ENCODE peak calls at places on chromosomes 13 and 19, in six cellular contexts. P is right lobe of liver, I is sigmoid colon, W is Caco-2, M is hepatocyte, N is Peyer's patch. K is an unnamed sample.

GRCh38 chr13:34258646-34259386 is 440.9 kb downstream of the RFC3 start:
- DNase-seq in I (no peak), M (no peak), W (no peak), N (no peak), P (no peak), K (no peak)

GRCh38 chr13:86269511-86269910 is 470.3 kb upstream of the SLITRK6 start:
- DNase-seq in P (no peak), I (no peak), N (no peak), M (no peak), W (no peak), K (no peak)

GRCh38 chr13:21287331-21287907 is 111.0 kb downstream of the MRPL57 start:
- DNase-seq in W (no peak), N (no peak), P (no peak), I (no peak), M (no peak), K (no peak)

GRCh38 chr13:27913116-27913515 is 6.7 kb upstream of the PDX1 start:
- DNase-seq in W (no peak), N (no peak), M (no peak), P (no peak), I (no peak), K (no peak)

GRCh38 chr19:10289167-10289835 is 451 bp upstream of the ICAM5 start:
- DNase-seq in W (peak; percentile 61), P (no peak), N (no peak), M (peak; percentile 68), I (no peak), K (no peak)

GRCh38 chr13:39961036-39961435 is 305.6 kb downstream of the COG6 start:
- DNase-seq in P (no peak), M (no peak), I (no peak), W (peak; percentile 11), N (no peak), K (no peak)

GRCh38 chr13:33764716-33765115 is 53.2 kb upstream of the RFC3 start:
- DNase-seq in I (no peak), N (no peak), W (no peak), P (no peak), M (no peak), K (no peak)

GRCh38 chr13:48138270-48138669 is 43.4 kb upstream of the MED4 start:
- DNase-seq in N (no peak), I (no peak), W (no peak), P (no peak), M (no peak), K (no peak)

GRCh38 chr19:3868770-3869456 is at the start of gene ZFR2:
- DNase-seq in W (no peak), I (no peak), P (no peak), M (peak; percentile 46), N (no peak), K (no peak)

GRCh38 chr13:37457594-37457993 is 141.0 kb downstream of the POSTN start:
- DNase-seq in P (no peak), I (no peak), N (no peak), W (no peak), M (no peak), K (no peak)

GRCh38 chr13:20441066-20441465 is 84.6 kb downstream of the CRYL1 start:
- DNase-seq in M (no peak), N (no peak), W (no peak), I (no peak), P (no peak), K (no peak)

GRCh38 chr19:49017666-49018351 is 918 bp upstream of the LHB start:
- DNase-seq in W (peak; percentile 87), I (no peak), P (no peak), N (peak; percentile 75), M (peak; percentile 71), K (peak; percentile 35)

GRCh38 chr19:10118960-10119359 is 739 bp downstream of the EIF3G start:
- DNase-seq in I (no peak), N (no peak), P (no peak), M (no peak), W (no peak), K (no peak)

GRCh38 chr13:111371211-111371610 is 50.8 kb downstream of the TEX29 start:
- DNase-seq in P (no peak), I (no peak), M (peak; percentile 39), W (no peak), N (no peak), K (no peak)

GRCh38 chr19:49691243-49692101 is 556 bp downstream of the CPT1C start:
- DNase-seq in I (no peak), P (no peak), M (peak; percentile 79), W (no peak), N (no peak), K (no peak)

GRCh38 chr19:43570174-43570791 is 5.0 kb downstream of the XRCC1 start:
- DNase-seq in W (no peak), P (no peak), N (no peak), I (no peak), M (no peak), K (no peak)

GRCh38 chr13:98664047-98664446 is 87.1 kb upstream of the STK24 start:
- DNase-seq in P (no peak), N (no peak), W (no peak), M (no peak), I (no peak), K (no peak)

GRCh38 chr13:72643339-72643989 is 84.0 kb downstream of the MZT1 start:
- DNase-seq in P (no peak), I (no peak), W (peak; percentile 86), M (peak; percentile 80), N (peak; percentile 51), K (no peak)

GRCh38 chr13:105033999-105034398 is 1501.5 kb downstream of the EFNB2 start:
- DNase-seq in P (no peak), N (no peak), M (no peak), I (no peak), W (no peak), K (no peak)

GRCh38 chr13:39039033-39039432 is 777 bp downstream of the NHLRC3 start:
- DNase-seq in M (no peak), N (no peak), I (no peak), P (no peak), W (no peak), K (no peak)

GRCh38 chr13:27270594-27271520 is at the start of gene RASL11A:
- DNase-seq in M (peak; percentile 94), W (peak; percentile 91), P (peak; percentile 93), N (peak; percentile 92), I (peak; percentile 95), K (peak; percentile 93)

GRCh38 chr13:98581971-98582702 is 5.2 kb upstream of the STK24 start:
- DNase-seq in P (no peak), N (no peak), W (no peak), M (peak; percentile 48), I (no peak), K (no peak)

GRCh38 chr13:103287659-103288058 is 221.4 kb upstream of the SLC10A2 start:
- DNase-seq in N (no peak), M (no peak), W (no peak), P (no peak), I (no peak), K (no peak)

GRCh38 chr13:87677334-87678234 is 6.4 kb downstream of the SLITRK5 start:
- DNase-seq in P (peak; percentile 49), M (peak; percentile 31), W (no peak), N (peak; percentile 44), I (no peak), K (no peak)

DNA sequence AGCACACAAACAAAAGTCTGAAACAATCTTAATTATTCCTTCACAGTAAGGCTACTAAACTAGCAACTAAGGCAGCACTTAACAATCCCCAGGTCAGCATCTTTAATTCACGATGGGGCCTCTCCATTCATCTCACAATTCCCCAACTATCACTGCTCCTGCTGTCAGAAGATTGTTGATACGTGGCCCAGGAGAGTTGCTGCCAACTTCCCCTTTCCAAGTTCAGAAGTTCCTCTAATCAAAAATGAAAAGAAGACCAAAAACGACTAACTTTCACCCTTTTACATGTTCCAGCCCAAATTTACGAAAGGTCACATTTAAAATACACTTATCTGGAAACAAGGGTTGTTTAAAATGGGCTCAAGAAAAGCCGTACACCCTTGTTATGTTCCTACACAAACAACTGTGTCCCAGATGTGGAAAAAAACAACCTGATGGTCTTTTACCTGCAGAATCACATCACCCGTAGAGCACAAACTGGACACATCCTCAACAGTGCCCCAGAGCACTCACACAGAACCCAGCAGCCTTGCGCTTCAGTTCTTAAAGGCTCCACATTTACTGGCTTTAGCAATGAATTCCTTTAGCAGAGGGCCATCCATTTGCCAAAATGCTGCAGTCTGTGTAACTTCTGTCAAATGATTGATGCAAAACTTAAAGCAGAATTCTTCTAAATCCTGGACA is 38.0 kb downstream of the PHF11 start:
- DNase-seq in P (no peak), W (no peak), I (no peak), N (no peak), M (no peak), K (no peak)
- H3K4me3 ChIP-seq in P (no peak overlapping the region), W (no peak overlapping the region), I (no peak overlapping the region), N (no peak overlapping the region), M (no peak overlapping the region), K (no peak overlapping the region)

GRCh38 chr19:52189745-52190678 is at the start of gene PPP2R1A:
- DNase-seq in P (peak; percentile 99), I (peak; percentile 100), W (peak; percentile 98), N (peak; percentile 98), M (peak; percentile 100), K (peak; percentile 100)

GRCh38 chr19:52191374-52191773 is 1.5 kb downstream of the PPP2R1A start:
- DNase-seq in I (no peak), P (no peak), N (no peak), M (no peak), W (no peak), K (no peak)

GRCh38 chr19:52188822-52189744 is 769 bp upstream of the PPP2R1A start:
- DNase-seq in W (no peak), P (peak; percentile 100), I (peak; percentile 93), N (peak; percentile 97), M (peak; percentile 73), K (no peak)

GRCh38 chr19:52190679-52191293 is 934 bp downstream of the PPP2R1A start:
- DNase-seq in N (peak; percentile 57), P (no peak), M (no peak), I (peak; percentile 69), W (peak; percentile 20), K (no peak)

GRCh38 chr19:52191951-52192350 is 2.1 kb downstream of the PPP2R1A start:
- DNase-seq in I (no peak), W (no peak), M (no peak), P (no peak), N (no peak), K (no peak)
- H3K4me3 ChIP-seq in I (no peak overlapping the region), W (no peak overlapping the region), M (no peak overlapping the region), P (no peak overlapping the region), N (peak overlapping the region; percentile 90), K (peak overlapping the region; percentile 95)

DNA sequence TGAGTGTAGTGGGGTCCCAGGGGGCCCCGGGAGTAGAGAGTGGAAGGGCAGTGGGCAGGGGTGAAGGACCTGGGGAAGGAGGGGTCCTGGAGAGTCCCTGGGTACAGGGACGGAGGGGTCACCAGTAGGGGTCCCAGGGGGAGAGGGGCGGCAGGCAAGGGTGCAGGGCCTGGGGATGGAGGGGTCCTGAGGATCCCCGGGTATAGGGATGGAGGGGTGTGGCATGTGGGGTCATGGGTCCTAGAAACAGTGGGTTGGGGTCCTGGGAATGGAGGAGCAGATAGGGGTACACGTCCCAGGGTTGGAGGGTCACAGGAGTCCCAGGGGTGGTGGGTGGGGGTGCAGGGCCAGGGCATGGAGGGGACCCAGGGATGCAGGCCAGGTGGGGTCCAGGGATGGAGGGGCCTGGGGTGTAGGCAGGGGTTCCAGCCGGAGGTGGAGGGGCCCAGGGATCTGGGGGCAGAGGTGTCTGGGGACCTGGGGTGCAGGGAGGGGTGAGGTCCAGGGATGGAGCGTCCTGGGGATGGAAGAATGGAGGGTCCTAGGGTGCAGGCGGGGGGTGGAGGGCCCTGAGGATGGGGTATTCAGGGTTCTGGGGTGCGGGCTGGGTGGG is 1.3 kb downstream of the BTBD2 start:
- DNase-seq in P (no peak), I (peak; percentile 72), M (no peak), W (no peak), N (no peak), K (no peak)
- H3K4me3 ChIP-seq in P (peak overlapping the region; percentile 70), I (peak overlapping the region; percentile 76), M (no peak overlapping the region), W (no peak overlapping the region), N (peak overlapping the region; percentile 95), K (peak overlapping the region; percentile 81)

GRCh38 chr13:52405767-52406494 is at the start of gene THSD1:
- DNase-seq in P (peak; percentile 84), W (peak; percentile 40), I (peak; percentile 82), M (peak; percentile 45), N (peak; percentile 61), K (peak; percentile 71)
- H3K4me3 ChIP-seq in P (peak within 1 kb of the TSS; percentile 69), W (peak within 1 kb of the TSS; percentile 31), I (peak within 1 kb of the TSS; percentile 47), M (peak within 1 kb of the TSS; percentile 52), N (peak within 1 kb of the TSS; percentile 46), K (peak within 1 kb of the TSS; percentile 52)